ENCODE peak calls at places on chromosome 1, in nine cellular contexts. K is mammary epithelial cell, C is prostate gland, X is small intestine, M is HCT116, A is testis, V is fibroblast of lung, H is Peyer's patch, J is tibial nerve. U is an unnamed sample. For H3K4me1 and H3K9me3, the result is how much of the 10 kb centered on the place peaks cover.

GRCh38 chr1:172145231-172145651 is 275.2 kb upstream of the C1orf105 start:
- DNase-seq in M (no peak), A (no peak), K (no peak), C (no peak), V (peak), H (no peak), J (no peak), X (no peak), U (no peak)

GRCh38 chr1:206985162-206985749 is 15.0 kb upstream of the FCAMR start:
- DNase-seq in H (no peak), A (no peak), K (no peak), M (no peak), J (no peak), C (no peak), X (peak), V (no peak), U (no peak)

GRCh38 chr1:106568161-106568560 is 488.3 kb upstream of the PRMT6 start:
- DNase-seq in C (no peak), H (no peak), X (no peak), K (no peak), M (no peak), V (no peak), J (no peak), A (no peak), U (no peak)

GRCh38 chr1:207997486-207998268 is 86.8 kb upstream of the CD34 start:
- DNase-seq in A (peak), H (peak), X (peak), K (peak), V (peak), M (peak), J (peak), C (peak), U (peak)

GRCh38 chr1:232435746-232436145 is 194.2 kb downstream of the SIPA1L2 start:
- DNase-seq in V (peak), A (no peak), H (no peak), J (no peak), X (no peak), K (no peak), C (no peak), M (no peak), U (no peak)

GRCh38 chr1:65147424-65148177 is 402 bp upstream of the AK4 start:
- DNase-seq in V (peak), H (peak), C (peak), A (peak), M (no peak), X (peak), K (peak), J (peak), U (peak)

GRCh38 chr1:61078611-61079010 is 3.8 kb upstream of the NFIA start:
- DNase-seq in C (no peak), K (no peak), V (peak), X (no peak), J (no peak), A (no peak), M (no peak), H (no peak), U (no peak)

GRCh38 chr1:9292361-9293240 is at the start of gene SPSB1:
- DNase-seq in K (peak), X (peak), A (peak), V (peak), M (no peak), J (peak), C (peak), H (peak), U (peak)

GRCh38 chr1:96882096-96882495 is 160.5 kb downstream of the PTBP2 start:
- DNase-seq in K (no peak), H (no peak), J (no peak), C (no peak), X (no peak), M (no peak), A (no peak), V (peak), U (no peak)

GRCh38 chr1:48109390-48110009 is 112.3 kb upstream of the TRABD2B start:
- DNase-seq in K (peak), J (peak), V (peak), C (peak), X (peak), M (peak), H (no peak), A (peak), U (no peak)

GRCh38 chr1:175360016-175360415 is 167.4 kb upstream of the KIAA0040 start:
- DNase-seq in H (no peak), J (no peak), C (no peak), K (no peak), V (no peak), X (no peak), A (no peak), M (no peak), U (no peak)

GRCh38 chr1:221099747-221100146 is 220.5 kb downstream of the HLX start:
- DNase-seq in V (no peak), K (no peak), A (no peak), C (no peak), J (no peak), M (no peak), X (no peak), H (no peak), U (no peak)

GRCh38 chr1:234730542-234731370 is 120.8 kb upstream of the IRF2BP2 start:
- DNase-seq in A (no peak), J (no peak), X (no peak), M (no peak), C (no peak), V (no peak), K (no peak), H (no peak), U (no peak)

GRCh38 chr1:9731561-9731960 is 80.0 kb downstream of the PIK3CD start:
- DNase-seq in H (no peak), K (no peak), M (no peak), J (no peak), X (no peak), V (no peak), C (no peak), A (no peak), U (no peak)

GRCh38 chr1:21622466-21623315 is 46.5 kb downstream of the RAP1GAP start:
- DNase-seq in J (no peak), V (no peak), H (peak), A (peak), X (peak), M (no peak), K (peak), C (peak), U (peak)

GRCh38 chr1:87226341-87226760 is 102.3 kb upstream of the LMO4 start:
- DNase-seq in H (peak), V (peak), A (peak), J (peak), M (no peak), C (peak), K (peak), X (peak), U (peak)

GRCh38 chr1:96660503-96660902 is 61.1 kb upstream of the PTBP2 start:
- DNase-seq in M (no peak), V (peak), X (no peak), C (no peak), A (no peak), J (no peak), K (peak), H (no peak), U (no peak)

GRCh38 chr1:35369922-35370671 is 101.6 kb downstream of the ZMYM4 start:
- DNase-seq in C (no peak), J (peak), V (peak), M (no peak), X (no peak), K (no peak), H (no peak), A (peak), U (no peak)

GRCh38 chr1:154199563-154199879 is 6.6 kb downstream of the CFAP141 start:
- DNase-seq in V (no peak), A (no peak), M (no peak), X (no peak), H (no peak), K (no peak), C (no peak), J (no peak), U (no peak)

GRCh38 chr1:109269981-109270622 is 12.8 kb downstream of the PSRC1 start:
- DNase-seq in M (no peak), X (no peak), V (no peak), K (no peak), C (no peak), J (no peak), H (no peak), A (no peak), U (no peak)

GRCh38 chr1:90122679-90123340 is 127.9 kb downstream of the ZNF326 start:
- DNase-seq in H (no peak), X (peak), M (no peak), K (no peak), J (no peak), C (no peak), A (no peak), V (no peak), U (peak)

GRCh38 chr1:181438013-181438412 is 45.3 kb upstream of the CACNA1E start:
- DNase-seq in H (no peak), A (no peak), X (no peak), V (no peak), C (no peak), K (no peak), J (no peak), M (no peak), U (no peak)

GRCh38 chr1:181430015-181430657 is 53.2 kb upstream of the CACNA1E start:
- DNase-seq in K (no peak), J (no peak), A (peak), V (no peak), M (no peak), X (no peak), H (no peak), C (no peak), U (no peak)

GRCh38 chr1:181429462-181429861 is 53.9 kb upstream of the CACNA1E start:
- DNase-seq in V (no peak), K (no peak), J (no peak), M (no peak), H (no peak), C (no peak), A (no peak), X (no peak), U (no peak)

GRCh38 chr1:181433931-181434330 is 49.4 kb upstream of the CACNA1E start:
- DNase-seq in C (no peak), V (no peak), A (no peak), J (no peak), K (no peak), M (no peak), H (no peak), X (peak), U (no peak)
- H3K4me1 ChIP-seq in C (under half), V (under half), A (under half), J (under half), K (under half), M (under half), H (under half), X (under half), U (under half)

GRCh38 chr1:17117451-17118265 is 1.6 kb downstream of the PADI2 start:
- DNase-seq in J (no peak), X (no peak), K (no peak), M (no peak), C (no peak), V (no peak), H (no peak), A (no peak), U (no peak)
- H3K9me3 ChIP-seq in J (under half), X (under half), K (under half), M (under half), C (under half), V (under half), H (under half), A (under half), U (under half)

DNA sequence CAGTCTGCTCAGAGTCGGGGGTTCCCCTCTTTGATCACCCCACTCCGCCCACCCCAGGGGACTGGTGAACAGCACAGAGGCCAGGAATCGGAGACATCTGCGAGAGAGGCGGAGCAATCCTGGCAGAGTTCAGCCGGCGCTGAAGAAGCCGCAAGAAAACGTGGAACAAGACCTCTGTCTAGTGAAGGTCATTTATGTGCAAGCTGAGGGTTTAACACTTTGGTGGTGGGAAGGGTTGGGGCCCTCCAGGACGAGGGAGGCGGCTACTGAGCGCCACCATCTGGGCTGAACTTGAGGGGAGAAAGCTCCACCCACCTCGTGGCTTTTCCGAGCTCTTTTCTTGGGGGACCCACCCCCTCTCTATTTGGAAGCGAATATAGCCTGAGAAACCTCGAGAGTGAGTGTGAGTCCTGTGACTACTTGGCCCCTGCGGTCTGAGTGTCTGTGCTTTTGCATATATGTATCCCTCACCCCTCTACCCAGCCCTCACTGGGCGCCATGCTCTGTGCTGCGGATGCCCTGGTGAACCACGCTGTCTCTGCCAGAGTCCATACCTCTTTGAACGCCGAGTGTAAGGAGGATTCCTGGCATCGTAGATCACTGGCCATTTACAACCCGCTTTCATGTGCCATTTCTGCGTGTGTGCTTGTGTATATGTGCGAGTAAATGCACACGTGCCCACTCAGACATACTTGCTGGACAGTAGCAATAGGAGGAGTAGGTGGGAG is 1.2 kb upstream of the EPHA10 start:
- DNase-seq in A (no peak), C (no peak), V (no peak), K (no peak), M (peak), J (no peak), X (no peak), H (no peak), U (no peak)
- H3K4me3 ChIP-seq in A (no peak), C (no peak), V (no peak), K (no peak), M (no peak), J (no peak), X (no peak), H (no peak), U (no peak)

GRCh38 chr1:222373216-222373615 is 174.7 kb downstream of the HHIPL2 start:
- DNase-seq in H (no peak), X (no peak), V (no peak), A (no peak), M (no peak), C (no peak), K (no peak), J (no peak), U (no peak)

GRCh38 chr1:222372221-222372620 is 175.7 kb downstream of the HHIPL2 start:
- DNase-seq in A (no peak), M (no peak), C (no peak), J (no peak), X (no peak), H (no peak), K (no peak), V (peak), U (no peak)

GRCh38 chr1:222375656-222376055 is 172.2 kb downstream of the HHIPL2 start:
- DNase-seq in K (no peak), C (no peak), X (no peak), H (no peak), A (no peak), J (no peak), M (no peak), V (peak), U (no peak)

GRCh38 chr1:222370911-222371717 is 176.8 kb downstream of the HHIPL2 start:
- DNase-seq in J (no peak), V (peak), A (no peak), M (no peak), K (peak), X (no peak), C (no peak), H (no peak), U (no peak)

GRCh38 chr1:222373831-222374603 is 173.9 kb downstream of the HHIPL2 start:
- DNase-seq in K (no peak), A (no peak), J (no peak), C (no peak), M (no peak), X (no peak), H (no peak), V (no peak), U (no peak)
- H3K4me1 ChIP-seq in K (under half), A (under half), J (under half), C (under half), M (under half), X (under half), H (under half), V (under half), U (under half)

GRCh38 chr1:246515390-246516005 is 8.4 kb upstream of the SMYD3 start:
- DNase-seq in M (no peak), C (no peak), V (no peak), J (no peak), K (no peak), H (no peak), A (no peak), X (no peak), U (no peak)

GRCh38 chr1:246519514-246519913 is 12.4 kb upstream of the SMYD3 start:
- DNase-seq in J (no peak), X (no peak), C (no peak), A (no peak), H (no peak), M (no peak), K (no peak), V (no peak), U (no peak)

GRCh38 chr1:246517391-246517790 is 10.3 kb upstream of the SMYD3 start:
- DNase-seq in A (no peak), J (no peak), M (no peak), C (no peak), H (no peak), K (no peak), V (no peak), X (no peak), U (no peak)

GRCh38 chr1:246516126-246516525 is 9.0 kb upstream of the SMYD3 start:
- DNase-seq in X (no peak), C (no peak), J (no peak), A (no peak), M (no peak), H (no peak), K (no peak), V (no peak), U (no peak)

DNA sequence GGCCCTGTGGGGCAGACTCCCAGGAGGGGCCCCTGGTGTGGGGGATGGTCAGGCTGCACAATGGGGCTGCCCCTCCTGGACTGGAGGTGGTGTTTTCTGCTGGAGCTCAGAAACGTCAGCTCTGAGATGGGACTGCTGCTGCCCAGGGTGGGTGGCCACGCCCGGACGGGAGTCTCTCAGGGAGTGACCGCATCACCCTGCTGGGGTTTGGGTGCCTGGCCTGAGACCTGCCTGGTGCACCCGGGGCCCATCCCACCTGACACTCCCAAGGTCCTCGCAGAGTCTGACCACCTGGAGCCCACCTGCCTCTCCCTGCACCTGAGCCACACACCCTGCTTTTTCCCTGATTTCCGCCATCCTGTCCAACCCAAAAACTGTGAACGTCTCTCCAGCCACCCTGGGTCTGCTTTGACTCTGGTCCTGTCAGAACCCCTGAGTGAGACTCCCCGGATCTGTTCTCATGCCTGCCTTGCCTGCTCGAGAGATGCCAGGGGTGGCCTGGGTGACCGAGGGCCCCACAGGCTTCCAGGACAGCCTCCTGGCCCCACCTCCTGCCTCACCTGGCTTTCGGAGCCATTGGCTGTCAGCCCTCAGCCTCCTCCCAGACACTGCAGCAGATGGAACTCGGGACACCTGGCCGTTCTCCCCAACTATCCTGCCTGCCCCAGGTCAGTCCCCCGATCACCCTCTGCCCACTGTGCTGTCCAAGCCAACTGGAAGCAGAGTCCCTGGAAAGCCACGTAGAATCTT is 11.6 kb upstream of the SMYD3 start:
- DNase-seq in M (no peak), V (no peak), H (no peak), K (no peak), A (no peak), J (no peak), X (no peak), C (no peak), U (no peak)
- H3K9me3 ChIP-seq in M (under half), V (under half), H (under half), K (under half), A (under half), J (under half), X (under half), C (under half), U (under half)

GRCh38 chr1:78007677-78008341 is 3.1 kb downstream of the DNAJB4 start:
- DNase-seq in C (no peak), J (no peak), M (no peak), A (no peak), K (no peak), V (no peak), X (no peak), H (no peak), U (no peak)
- H3K4me3 ChIP-seq in C (no peak), J (no peak), M (no peak), A (no peak), K (no peak), V (peak), X (no peak), H (no peak), U (no peak)

GRCh38 chr1:224276768-224277487 is 53.0 kb downstream of the NVL start:
- DNase-seq in V (no peak), K (no peak), X (peak), M (no peak), C (no peak), J (no peak), A (no peak), H (no peak), U (no peak)
- H3K4me1 ChIP-seq in V (under half), K (under half), X (under half), M (under half), C (under half), J (under half), A (under half), H (under half), U (under half)